ENCODE peak calls at places on chromosomes 6 and 20, in seven cellular contexts. K is lung; H is psoas muscle; Q is cardiac muscle cell; O is aorta; I is ovary; W is CD8-positive, alpha-beta memory T cell. V is an unnamed sample.

GRCh38 chr6:44342489-44342888 is at the start of gene SPATS1:
- DNase-seq in Q (peak; percentile 16), O (peak; percentile 76), K (no peak), I (peak; percentile 52), H (peak; percentile 52), W (no peak), V (no peak)

GRCh38 chr6:7827142-7827541 is 83.4 kb downstream of the TXNDC5 start:
- DNase-seq in W (no peak), O (no peak), K (no peak), I (no peak), Q (peak; percentile 53), H (no peak), V (no peak)

GRCh38 chr6:136290406-136291010 is 862 bp upstream of the BCLAF1 start:
- DNase-seq in Q (peak; percentile 95), H (peak; percentile 94), I (peak; percentile 78), O (peak; percentile 90), K (peak; percentile 76), W (peak; percentile 91), V (peak; percentile 83)

GRCh38 chr6:84043555-84043954 is 10.0 kb downstream of the MRAP2 start:
- DNase-seq in I (no peak), W (no peak), K (no peak), O (no peak), Q (no peak), H (no peak), V (no peak)

GRCh38 chr20:6768228-6769185 is 1.0 kb downstream of the BMP2 start:
- DNase-seq in I (peak; percentile 36), W (no peak), O (peak; percentile 79), Q (peak; percentile 39), H (peak; percentile 57), K (peak; percentile 32), V (no peak)

GRCh38 chr6:147285087-147285855 is 81.1 kb downstream of the STXBP5 start:
- DNase-seq in I (no peak), K (no peak), Q (peak; percentile 68), W (peak; percentile 10), O (no peak), H (no peak), V (no peak)

GRCh38 chr20:59147197-59147596 is 16.4 kb upstream of the ZNF831 start:
- DNase-seq in W (no peak), O (no peak), H (no peak), Q (no peak), K (no peak), I (no peak), V (no peak)

GRCh38 chr6:97468981-97469380 is 186.0 kb upstream of the MMS22L start:
- DNase-seq in I (no peak), H (no peak), W (no peak), Q (no peak), K (no peak), O (no peak), V (no peak)

GRCh38 chr6:30647802-30648460 is 998 bp downstream of the C6orf136 start:
- DNase-seq in H (no peak), K (no peak), O (no peak), W (no peak), I (no peak), Q (no peak), V (no peak)

GRCh38 chr6:13767121-13767794 is 47.1 kb downstream of the MCUR1 start:
- DNase-seq in W (peak; percentile 52), H (peak; percentile 70), O (peak; percentile 80), Q (peak; percentile 40), K (no peak), I (peak; percentile 62), V (peak; percentile 52)

GRCh38 chr6:170512249-170512648 is 40.9 kb downstream of the PSMB1 start:
- DNase-seq in K (no peak), Q (no peak), H (no peak), I (no peak), W (no peak), O (no peak), V (no peak)

GRCh38 chr20:36113566-36114247 is 40.8 kb upstream of the EPB41L1 start:
- DNase-seq in K (no peak), W (no peak), Q (peak; percentile 17), H (no peak), O (no peak), I (no peak), V (no peak)

GRCh38 chr6:161273356-161273751 is 507 bp downstream of the AGPAT4 start:
- DNase-seq in K (no peak), Q (peak; percentile 65), H (no peak), W (peak; percentile 67), O (peak; percentile 79), I (no peak), V (no peak)

GRCh38 chr20:25054995-25055629 is 2.8 kb downstream of the ACSS1 start:
- DNase-seq in H (no peak), Q (peak; percentile 33), I (peak; percentile 9), W (no peak), O (peak; percentile 73), K (no peak), V (no peak)

GRCh38 chr6:155026366-155027045 is 31.4 kb downstream of the TIAM2 start:
- DNase-seq in Q (peak; percentile 81), O (peak; percentile 91), W (no peak), H (peak; percentile 76), I (peak; percentile 33), K (no peak), V (no peak)

GRCh38 chr6:160974304-160974771 is 17.2 kb upstream of the MAP3K4 start:
- DNase-seq in W (no peak), I (peak; percentile 80), Q (peak; percentile 95), K (no peak), H (peak; percentile 76), O (peak; percentile 86), V (no peak)

GRCh38 chr6:129338683-129339082 is 371.3 kb downstream of the ARHGAP18 start:
- DNase-seq in I (no peak), H (no peak), K (no peak), O (no peak), Q (no peak), W (no peak), V (no peak)

GRCh38 chr6:129340983-129341382 is 369.0 kb downstream of the ARHGAP18 start:
- DNase-seq in I (no peak), Q (peak; percentile 94), O (no peak), K (no peak), H (no peak), W (no peak), V (no peak)

GRCh38 chr6:129331450-129332138 is 378.4 kb downstream of the ARHGAP18 start:
- DNase-seq in Q (peak; percentile 57), K (no peak), H (no peak), W (no peak), I (no peak), O (no peak), V (no peak)

DNA sequence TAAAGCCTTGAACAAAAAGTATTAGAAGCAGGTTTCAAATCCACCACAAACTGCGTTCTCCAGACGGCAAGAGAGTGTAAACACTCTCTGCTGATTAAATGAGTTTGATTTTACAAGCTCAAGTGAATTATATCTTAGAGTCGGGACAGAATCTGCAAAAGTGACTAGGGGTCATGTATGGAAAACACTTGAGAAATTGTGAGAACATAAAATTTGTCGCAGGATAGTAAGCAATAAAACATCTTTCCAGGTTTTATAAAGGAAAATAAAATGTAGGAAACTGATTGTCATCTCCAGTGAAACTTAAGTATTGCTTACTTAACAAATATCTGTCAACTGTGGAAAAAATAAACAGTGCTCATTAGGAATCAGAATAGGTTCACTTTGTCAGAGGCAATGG is 374.2 kb downstream of the ARHGAP18 start:
- DNase-seq in O (no peak), K (no peak), I (no peak), Q (no peak), H (no peak), W (no peak), V (no peak)
- H3K4me1 ChIP-seq in O (no peaks in the 10 kb centered on the region), K (no peaks in the 10 kb centered on the region), I (no peaks in the 10 kb centered on the region), Q (no peaks in the 10 kb centered on the region), H (no peaks in the 10 kb centered on the region), W (no peaks in the 10 kb centered on the region), V (no peaks in the 10 kb centered on the region)

GRCh38 chr6:3527797-3528067 is 70.9 kb upstream of the SLC22A23 start:
- DNase-seq in O (no peak), I (no peak), W (no peak), H (no peak), Q (no peak), K (no peak), V (no peak)

GRCh38 chr6:3530515-3530914 is 73.7 kb upstream of the SLC22A23 start:
- DNase-seq in Q (no peak), H (no peak), I (no peak), K (no peak), O (no peak), W (no peak), V (no peak)

GRCh38 chr6:3526962-3527796 is 70.3 kb upstream of the SLC22A23 start:
- DNase-seq in Q (peak; percentile 69), H (no peak), O (no peak), K (no peak), W (no peak), I (no peak), V (no peak)

GRCh38 chr6:3529721-3530120 is 72.9 kb upstream of the SLC22A23 start:
- DNase-seq in H (no peak), O (no peak), Q (no peak), K (no peak), I (no peak), W (no peak), V (no peak)

DNA sequence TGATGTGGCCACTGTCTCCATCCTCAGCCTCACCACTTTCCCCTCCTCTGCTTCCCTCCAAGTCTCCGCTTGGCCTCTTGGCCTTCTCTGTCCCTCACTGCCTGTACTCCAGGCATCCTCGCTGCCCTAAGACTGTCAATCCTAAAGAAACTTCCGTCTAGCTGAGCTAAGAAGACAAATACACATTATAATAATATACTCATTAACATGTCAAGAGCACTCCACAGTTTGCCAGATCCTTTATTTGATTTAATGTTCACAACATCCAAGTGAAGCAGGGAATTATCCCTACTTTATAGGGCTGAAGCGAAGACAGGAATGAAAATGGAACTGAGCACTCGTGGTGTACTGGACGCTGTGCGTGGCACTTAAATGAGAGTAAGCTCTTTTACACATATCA is 72.4 kb upstream of the SLC22A23 start:
- DNase-seq in O (no peak), I (no peak), K (no peak), Q (no peak), W (no peak), H (no peak), V (no peak)
- H3K27ac ChIP-seq in O (no peak overlapping the region), I (no peak overlapping the region), K (no peak overlapping the region), Q (no peak overlapping the region), W (no peak overlapping the region), H (no peak overlapping the region), V (no peak overlapping the region)

GRCh38 chr20:54172856-54173652 is 732 bp downstream of the CYP24A1 start:
- DNase-seq in H (no peak), K (no peak), O (no peak), I (no peak), Q (peak; percentile 41), W (no peak), V (no peak)

GRCh38 chr20:54176610-54177009 is 2.8 kb upstream of the CYP24A1 start:
- DNase-seq in K (no peak), H (no peak), I (no peak), O (no peak), W (no peak), Q (no peak), V (no peak)

GRCh38 chr20:54173653-54174451 is at the start of gene CYP24A1:
- DNase-seq in K (no peak), W (no peak), Q (peak; percentile 4), H (no peak), I (no peak), O (no peak), V (no peak)

GRCh38 chr20:54172532-54172855 is 1.3 kb downstream of the CYP24A1 start:
- DNase-seq in Q (no peak), H (no peak), W (no peak), K (no peak), O (no peak), I (no peak), V (no peak)

GRCh38 chr20:54174452-54175175 is 828 bp upstream of the CYP24A1 start:
- DNase-seq in Q (peak; percentile 21), I (no peak), K (no peak), W (no peak), O (no peak), H (no peak), V (no peak)
- H3K4me3 ChIP-seq in Q (peak overlapping the region; percentile 16), I (no peak overlapping the region), K (no peak overlapping the region), W (no peak overlapping the region), O (no peak overlapping the region), H (no peak overlapping the region), V (no peak overlapping the region)

GRCh38 chr6:108653864-108654402 is 93.2 kb downstream of the FOXO3 start:
- DNase-seq in H (peak; percentile 89), K (peak; percentile 49), O (peak; percentile 82), W (no peak), Q (peak; percentile 84), I (peak; percentile 72), V (no peak)
- H3K4me1 ChIP-seq in H (peaks cover 92% of the 10 kb centered on the region), K (peaks cover 19% of the 10 kb centered on the region), O (peaks cover 51% of the 10 kb centered on the region), W (peaks cover 6% of the 10 kb centered on the region), Q (no peaks in the 10 kb centered on the region), I (peaks cover 42% of the 10 kb centered on the region), V (no peaks in the 10 kb centered on the region)

V was measured in DND-41.